ENCODE peak calls at places on chromosomes 2 and 18, in six cellular contexts. One of them, this sample, is unnamed.

GRCh38 chr2:8803658-8804379 is 33.6 kb downstream of the KIDINS220 start:
- DNase-seq in dorsolateral prefrontal cortex: no peak
- DNase-seq in activated naive CD8-positive, alpha-beta T cell treated with anti-CD3 and anti-CD28 coated beads for 36 hours: peak
- DNase-seq in stimulated activated CD8-positive, alpha-beta memory T cell treated with anti-CD3 and anti-CD28 coated beads, Interleukin-4, amount 100 ng/mL, for 1 hour: no peak
- DNase-seq in left cardiac atrium: no peak
- DNase-seq in A172: peak
- DNase-seq in this sample: no peak

GRCh38 chr2:191441761-191442160 is 196.6 kb downstream of the MYO1B start:
- DNase-seq in activated naive CD8-positive, alpha-beta T cell treated with anti-CD3 and anti-CD28 coated beads for 36 hours: no peak
- DNase-seq in left cardiac atrium: no peak
- DNase-seq in stimulated activated CD8-positive, alpha-beta memory T cell treated with anti-CD3 and anti-CD28 coated beads, Interleukin-4, amount 100 ng/mL, for 1 hour: no peak
- DNase-seq in dorsolateral prefrontal cortex: no peak
- DNase-seq in A172: peak
- DNase-seq in this sample: no peak

GRCh38 chr18:54440292-54440691 is 82.6 kb downstream of the C18orf54 start:
- DNase-seq in dorsolateral prefrontal cortex: no peak
- DNase-seq in A172: no peak
- DNase-seq in stimulated activated CD8-positive, alpha-beta memory T cell treated with anti-CD3 and anti-CD28 coated beads, Interleukin-4, amount 100 ng/mL, for 1 hour: no peak
- DNase-seq in activated naive CD8-positive, alpha-beta T cell treated with anti-CD3 and anti-CD28 coated beads for 36 hours: no peak
- DNase-seq in left cardiac atrium: peak
- DNase-seq in this sample: no peak

GRCh38 chr2:55063226-55063625 is 13.0 kb upstream of the RTN4 start:
- DNase-seq in stimulated activated CD8-positive, alpha-beta memory T cell treated with anti-CD3 and anti-CD28 coated beads, Interleukin-4, amount 100 ng/mL, for 1 hour: no peak
- DNase-seq in activated naive CD8-positive, alpha-beta T cell treated with anti-CD3 and anti-CD28 coated beads for 36 hours: no peak
- DNase-seq in A172: no peak
- DNase-seq in left cardiac atrium: no peak
- DNase-seq in dorsolateral prefrontal cortex: no peak
- DNase-seq in this sample: no peak

GRCh38 chr2:168340931-168341330 is 93.5 kb upstream of the STK39 start:
- DNase-seq in A172: no peak
- DNase-seq in activated naive CD8-positive, alpha-beta T cell treated with anti-CD3 and anti-CD28 coated beads for 36 hours: no peak
- DNase-seq in dorsolateral prefrontal cortex: no peak
- DNase-seq in left cardiac atrium: no peak
- DNase-seq in stimulated activated CD8-positive, alpha-beta memory T cell treated with anti-CD3 and anti-CD28 coated beads, Interleukin-4, amount 100 ng/mL, for 1 hour: no peak
- DNase-seq in this sample: no peak

GRCh38 chr2:3470856-3471737 is 48.2 kb downstream of the ADI1 start:
- DNase-seq in A172: peak
- DNase-seq in dorsolateral prefrontal cortex: no peak
- DNase-seq in stimulated activated CD8-positive, alpha-beta memory T cell treated with anti-CD3 and anti-CD28 coated beads, Interleukin-4, amount 100 ng/mL, for 1 hour: no peak
- DNase-seq in left cardiac atrium: peak
- DNase-seq in activated naive CD8-positive, alpha-beta T cell treated with anti-CD3 and anti-CD28 coated beads for 36 hours: no peak
- DNase-seq in this sample: no peak

GRCh38 chr2:121565389-121566250 is 34.9 kb downstream of the RNU4ATAC start:
- DNase-seq in dorsolateral prefrontal cortex: no peak
- DNase-seq in left cardiac atrium: peak
- DNase-seq in stimulated activated CD8-positive, alpha-beta memory T cell treated with anti-CD3 and anti-CD28 coated beads, Interleukin-4, amount 100 ng/mL, for 1 hour: no peak
- DNase-seq in activated naive CD8-positive, alpha-beta T cell treated with anti-CD3 and anti-CD28 coated beads for 36 hours: no peak
- DNase-seq in A172: no peak
- DNase-seq in this sample: no peak

GRCh38 chr2:950627-950992 is at the start of gene SNTG2:
- DNase-seq in activated naive CD8-positive, alpha-beta T cell treated with anti-CD3 and anti-CD28 coated beads for 36 hours: peak
- DNase-seq in dorsolateral prefrontal cortex: no peak
- DNase-seq in left cardiac atrium: peak
- DNase-seq in A172: no peak
- DNase-seq in stimulated activated CD8-positive, alpha-beta memory T cell treated with anti-CD3 and anti-CD28 coated beads, Interleukin-4, amount 100 ng/mL, for 1 hour: peak
- DNase-seq in this sample: no peak

GRCh38 chr2:85644909-85645308 is 23.1 kb downstream of the SFTPB start:
- DNase-seq in A172: no peak
- DNase-seq in stimulated activated CD8-positive, alpha-beta memory T cell treated with anti-CD3 and anti-CD28 coated beads, Interleukin-4, amount 100 ng/mL, for 1 hour: no peak
- DNase-seq in left cardiac atrium: no peak
- DNase-seq in dorsolateral prefrontal cortex: no peak
- DNase-seq in activated naive CD8-positive, alpha-beta T cell treated with anti-CD3 and anti-CD28 coated beads for 36 hours: no peak
- DNase-seq in this sample: no peak

GRCh38 chr2:111930875-111931274 is 32.5 kb downstream of the MERTK start:
- DNase-seq in dorsolateral prefrontal cortex: no peak
- DNase-seq in activated naive CD8-positive, alpha-beta T cell treated with anti-CD3 and anti-CD28 coated beads for 36 hours: peak
- DNase-seq in A172: peak
- DNase-seq in left cardiac atrium: no peak
- DNase-seq in stimulated activated CD8-positive, alpha-beta memory T cell treated with anti-CD3 and anti-CD28 coated beads, Interleukin-4, amount 100 ng/mL, for 1 hour: no peak
- DNase-seq in this sample: no peak

GRCh38 chr18:63757541-63757940 is 17.7 kb upstream of the SERPINB7 start:
- DNase-seq in A172: no peak
- DNase-seq in activated naive CD8-positive, alpha-beta T cell treated with anti-CD3 and anti-CD28 coated beads for 36 hours: no peak
- DNase-seq in dorsolateral prefrontal cortex: no peak
- DNase-seq in stimulated activated CD8-positive, alpha-beta memory T cell treated with anti-CD3 and anti-CD28 coated beads, Interleukin-4, amount 100 ng/mL, for 1 hour: no peak
- DNase-seq in left cardiac atrium: no peak
- DNase-seq in this sample: no peak

GRCh38 chr2:135839713-135840112 is 2.7 kb upstream of the LCT start:
- DNase-seq in activated naive CD8-positive, alpha-beta T cell treated with anti-CD3 and anti-CD28 coated beads for 36 hours: no peak
- DNase-seq in left cardiac atrium: no peak
- DNase-seq in stimulated activated CD8-positive, alpha-beta memory T cell treated with anti-CD3 and anti-CD28 coated beads, Interleukin-4, amount 100 ng/mL, for 1 hour: no peak
- DNase-seq in dorsolateral prefrontal cortex: no peak
- DNase-seq in A172: no peak
- DNase-seq in this sample: no peak

GRCh38 chr2:161625314-161625919 is 1.2 kb downstream of the SLC4A10 start:
- DNase-seq in stimulated activated CD8-positive, alpha-beta memory T cell treated with anti-CD3 and anti-CD28 coated beads, Interleukin-4, amount 100 ng/mL, for 1 hour: no peak
- DNase-seq in left cardiac atrium: no peak
- DNase-seq in A172: peak
- DNase-seq in dorsolateral prefrontal cortex: peak
- DNase-seq in activated naive CD8-positive, alpha-beta T cell treated with anti-CD3 and anti-CD28 coated beads for 36 hours: peak
- DNase-seq in this sample: peak

GRCh38 chr2:26648516-26648915 is 7.3 kb upstream of the CIB4 start:
- DNase-seq in activated naive CD8-positive, alpha-beta T cell treated with anti-CD3 and anti-CD28 coated beads for 36 hours: no peak
- DNase-seq in A172: no peak
- DNase-seq in stimulated activated CD8-positive, alpha-beta memory T cell treated with anti-CD3 and anti-CD28 coated beads, Interleukin-4, amount 100 ng/mL, for 1 hour: no peak
- DNase-seq in dorsolateral prefrontal cortex: no peak
- DNase-seq in left cardiac atrium: no peak
- DNase-seq in this sample: no peak

GRCh38 chr2:118889995-118890394 is 42.5 kb upstream of the EN1 start:
- DNase-seq in A172: no peak
- DNase-seq in dorsolateral prefrontal cortex: no peak
- DNase-seq in activated naive CD8-positive, alpha-beta T cell treated with anti-CD3 and anti-CD28 coated beads for 36 hours: no peak
- DNase-seq in stimulated activated CD8-positive, alpha-beta memory T cell treated with anti-CD3 and anti-CD28 coated beads, Interleukin-4, amount 100 ng/mL, for 1 hour: no peak
- DNase-seq in left cardiac atrium: no peak
- DNase-seq in this sample: no peak

GRCh38 chr18:58727776-58728500 is 56.7 kb downstream of the MALT1 start:
- DNase-seq in A172: no peak
- DNase-seq in stimulated activated CD8-positive, alpha-beta memory T cell treated with anti-CD3 and anti-CD28 coated beads, Interleukin-4, amount 100 ng/mL, for 1 hour: no peak
- DNase-seq in left cardiac atrium: no peak
- DNase-seq in dorsolateral prefrontal cortex: no peak
- DNase-seq in activated naive CD8-positive, alpha-beta T cell treated with anti-CD3 and anti-CD28 coated beads for 36 hours: no peak
- DNase-seq in this sample: no peak

GRCh38 chr2:234435836-234436481 is 60.9 kb downstream of the ARL4C start:
- DNase-seq in dorsolateral prefrontal cortex: no peak
- DNase-seq in left cardiac atrium: no peak
- DNase-seq in stimulated activated CD8-positive, alpha-beta memory T cell treated with anti-CD3 and anti-CD28 coated beads, Interleukin-4, amount 100 ng/mL, for 1 hour: no peak
- DNase-seq in A172: peak
- DNase-seq in activated naive CD8-positive, alpha-beta T cell treated with anti-CD3 and anti-CD28 coated beads for 36 hours: no peak
- DNase-seq in this sample: peak

GRCh38 chr2:213249502-213249901 is 34.8 kb upstream of the SPAG16 start:
- DNase-seq in stimulated activated CD8-positive, alpha-beta memory T cell treated with anti-CD3 and anti-CD28 coated beads, Interleukin-4, amount 100 ng/mL, for 1 hour: no peak
- DNase-seq in dorsolateral prefrontal cortex: no peak
- DNase-seq in activated naive CD8-positive, alpha-beta T cell treated with anti-CD3 and anti-CD28 coated beads for 36 hours: no peak
- DNase-seq in left cardiac atrium: no peak
- DNase-seq in A172: no peak
- DNase-seq in this sample: no peak

GRCh38 chr18:58535340-58536186 is 93.3 kb downstream of the ALPK2 start:
- DNase-seq in activated naive CD8-positive, alpha-beta T cell treated with anti-CD3 and anti-CD28 coated beads for 36 hours: peak
- DNase-seq in stimulated activated CD8-positive, alpha-beta memory T cell treated with anti-CD3 and anti-CD28 coated beads, Interleukin-4, amount 100 ng/mL, for 1 hour: no peak
- DNase-seq in left cardiac atrium: no peak
- DNase-seq in dorsolateral prefrontal cortex: no peak
- DNase-seq in A172: no peak
- DNase-seq in this sample: no peak

GRCh38 chr2:162994718-162995117 is 156.2 kb upstream of the KCNH7 start:
- DNase-seq in stimulated activated CD8-positive, alpha-beta memory T cell treated with anti-CD3 and anti-CD28 coated beads, Interleukin-4, amount 100 ng/mL, for 1 hour: no peak
- DNase-seq in dorsolateral prefrontal cortex: no peak
- DNase-seq in activated naive CD8-positive, alpha-beta T cell treated with anti-CD3 and anti-CD28 coated beads for 36 hours: no peak
- DNase-seq in A172: no peak
- DNase-seq in left cardiac atrium: no peak
- DNase-seq in this sample: no peak

GRCh38 chr2:161988589-161988988 is 85.4 kb downstream of the DPP4 start:
- DNase-seq in left cardiac atrium: no peak
- DNase-seq in stimulated activated CD8-positive, alpha-beta memory T cell treated with anti-CD3 and anti-CD28 coated beads, Interleukin-4, amount 100 ng/mL, for 1 hour: no peak
- DNase-seq in A172: no peak
- DNase-seq in activated naive CD8-positive, alpha-beta T cell treated with anti-CD3 and anti-CD28 coated beads for 36 hours: no peak
- DNase-seq in dorsolateral prefrontal cortex: no peak
- DNase-seq in this sample: no peak

GRCh38 chr18:70295633-70296188 is 6.9 kb downstream of the SOCS6 start:
- DNase-seq in activated naive CD8-positive, alpha-beta T cell treated with anti-CD3 and anti-CD28 coated beads for 36 hours: no peak
- DNase-seq in stimulated activated CD8-positive, alpha-beta memory T cell treated with anti-CD3 and anti-CD28 coated beads, Interleukin-4, amount 100 ng/mL, for 1 hour: no peak
- DNase-seq in dorsolateral prefrontal cortex: no peak
- DNase-seq in A172: no peak
- DNase-seq in left cardiac atrium: no peak
- DNase-seq in this sample: no peak

GRCh38 chr2:230908595-230909191 is 16.3 kb downstream of the GPR55 start:
- DNase-seq in dorsolateral prefrontal cortex: peak
- DNase-seq in A172: peak
- DNase-seq in left cardiac atrium: no peak
- DNase-seq in activated naive CD8-positive, alpha-beta T cell treated with anti-CD3 and anti-CD28 coated beads for 36 hours: peak
- DNase-seq in stimulated activated CD8-positive, alpha-beta memory T cell treated with anti-CD3 and anti-CD28 coated beads, Interleukin-4, amount 100 ng/mL, for 1 hour: no peak
- DNase-seq in this sample: no peak

GRCh38 chr2:126906781-126907180 is 8.1 kb downstream of the TEX51 start:
- DNase-seq in dorsolateral prefrontal cortex: no peak
- DNase-seq in stimulated activated CD8-positive, alpha-beta memory T cell treated with anti-CD3 and anti-CD28 coated beads, Interleukin-4, amount 100 ng/mL, for 1 hour: no peak
- DNase-seq in left cardiac atrium: no peak
- DNase-seq in activated naive CD8-positive, alpha-beta T cell treated with anti-CD3 and anti-CD28 coated beads for 36 hours: no peak
- DNase-seq in A172: no peak
- DNase-seq in this sample: no peak

GRCh38 chr2:105381119-105381668 is 17.7 kb downstream of the FHL2 start:
- DNase-seq in stimulated activated CD8-positive, alpha-beta memory T cell treated with anti-CD3 and anti-CD28 coated beads, Interleukin-4, amount 100 ng/mL, for 1 hour: no peak
- DNase-seq in activated naive CD8-positive, alpha-beta T cell treated with anti-CD3 and anti-CD28 coated beads for 36 hours: no peak
- DNase-seq in dorsolateral prefrontal cortex: no peak
- DNase-seq in left cardiac atrium: no peak
- DNase-seq in A172: no peak
- DNase-seq in this sample: no peak

GRCh38 chr2:177758591-177759371 is 313.8 kb downstream of the PDE11A start:
- DNase-seq in activated naive CD8-positive, alpha-beta T cell treated with anti-CD3 and anti-CD28 coated beads for 36 hours: no peak
- DNase-seq in left cardiac atrium: peak
- DNase-seq in dorsolateral prefrontal cortex: peak
- DNase-seq in A172: peak
- DNase-seq in stimulated activated CD8-positive, alpha-beta memory T cell treated with anti-CD3 and anti-CD28 coated beads, Interleukin-4, amount 100 ng/mL, for 1 hour: no peak
- DNase-seq in this sample: no peak

GRCh38 chr2:161238559-161239415 is 69.4 kb upstream of the PSMD14 start:
- DNase-seq in stimulated activated CD8-positive, alpha-beta memory T cell treated with anti-CD3 and anti-CD28 coated beads, Interleukin-4, amount 100 ng/mL, for 1 hour: no peak
- DNase-seq in dorsolateral prefrontal cortex: peak
- DNase-seq in activated naive CD8-positive, alpha-beta T cell treated with anti-CD3 and anti-CD28 coated beads for 36 hours: peak
- DNase-seq in A172: no peak
- DNase-seq in left cardiac atrium: peak
- DNase-seq in this sample: no peak

GRCh38 chr2:119678021-119678656 is 862 bp upstream of the TMEM177 start:
- DNase-seq in A172: no peak
- DNase-seq in stimulated activated CD8-positive, alpha-beta memory T cell treated with anti-CD3 and anti-CD28 coated beads, Interleukin-4, amount 100 ng/mL, for 1 hour: no peak
- DNase-seq in dorsolateral prefrontal cortex: no peak
- DNase-seq in activated naive CD8-positive, alpha-beta T cell treated with anti-CD3 and anti-CD28 coated beads for 36 hours: no peak
- DNase-seq in left cardiac atrium: no peak
- DNase-seq in this sample: no peak

GRCh38 chr2:149648282-149649030 is 60.9 kb upstream of the MMADHC start:
- DNase-seq in activated naive CD8-positive, alpha-beta T cell treated with anti-CD3 and anti-CD28 coated beads for 36 hours: no peak
- DNase-seq in stimulated activated CD8-positive, alpha-beta memory T cell treated with anti-CD3 and anti-CD28 coated beads, Interleukin-4, amount 100 ng/mL, for 1 hour: no peak
- DNase-seq in A172: peak
- DNase-seq in dorsolateral prefrontal cortex: no peak
- DNase-seq in left cardiac atrium: peak
- DNase-seq in this sample: no peak